ENCODE peak calls at places on chromosome 12, in eight cellular contexts. J is adipocyte, N is lung, S is body of pancreas, C is psoas muscle, O is breast epithelium, B is tibial nerve, F is heart left ventricle. I is an unnamed sample.

GRCh38 chr12:51246254-51246853 is 7.7 kb downstream of the DAZAP2 start:
- DNase-seq in F (peak; percentile 36), O (no peak), C (no peak), B (no peak), J (no peak), N (peak; percentile 43), S (no peak), I (peak; percentile 16)

GRCh38 chr12:131620520-131620919 is 90.4 kb upstream of the SFSWAP start:
- DNase-seq in B (no peak), N (no peak), C (no peak), F (no peak), O (no peak), S (no peak), J (no peak), I (no peak)

GRCh38 chr12:118467576-118467975 is 91.2 kb downstream of the SUDS3 start:
- DNase-seq in B (no peak), S (no peak), N (no peak), O (no peak), F (no peak), C (no peak), J (no peak), I (no peak)

GRCh38 chr12:52180971-52181628 is 10.7 kb downstream of the KRT80 start:
- DNase-seq in F (no peak), B (no peak), J (no peak), N (no peak), S (no peak), C (no peak), O (no peak), I (no peak)

GRCh38 chr12:57456145-57456700 is 1.1 kb downstream of the INHBE start:
- DNase-seq in J (peak; percentile 48), C (no peak), S (peak; percentile 67), O (no peak), B (no peak), F (no peak), N (no peak), I (no peak)

GRCh38 chr12:15852383-15852782 is 29.8 kb upstream of the STRAP start:
- DNase-seq in O (no peak), S (no peak), N (no peak), F (no peak), C (no peak), B (no peak), J (peak; percentile 48), I (no peak)

GRCh38 chr12:132611620-132612019 is 1.2 kb upstream of the LRCOL1 start:
- DNase-seq in S (no peak), N (no peak), B (no peak), F (no peak), J (no peak), C (no peak), O (no peak), I (no peak)

GRCh38 chr12:70443274-70443673 is 77.2 kb downstream of the KCNMB4 start:
- DNase-seq in B (no peak), F (no peak), C (no peak), J (peak; percentile 45), O (no peak), N (no peak), S (no peak), I (no peak)

GRCh38 chr12:56957229-56958052 is at the start of gene RDH16:
- DNase-seq in S (no peak), C (no peak), N (no peak), F (no peak), J (no peak), O (no peak), B (no peak), I (no peak)

GRCh38 chr12:8154526-8154925 is 2.3 kb upstream of the ZNF705A start:
- DNase-seq in B (no peak), S (no peak), N (no peak), C (no peak), O (no peak), F (no peak), J (no peak), I (no peak)

GRCh38 chr12:81779216-81779615 is 20.1 kb upstream of the PPFIA2 start:
- DNase-seq in C (no peak), O (no peak), F (no peak), N (no peak), S (no peak), J (no peak), B (no peak), I (no peak)

GRCh38 chr12:105348561-105348960 is 18.1 kb downstream of the C12orf75 start:
- DNase-seq in S (no peak), O (no peak), B (no peak), C (no peak), F (no peak), N (no peak), J (no peak), I (no peak)

GRCh38 chr12:11648514-11649412 is 711 bp upstream of the ETV6 start:
- DNase-seq in C (peak; percentile 75), F (peak; percentile 78), N (peak; percentile 73), B (peak; percentile 72), S (peak; percentile 75), O (peak; percentile 66), J (peak; percentile 91), I (peak; percentile 84)

GRCh38 chr12:94290353-94290752 is 142.0 kb downstream of the PLXNC1 start:
- DNase-seq in J (no peak), B (no peak), C (no peak), N (no peak), F (peak; percentile 33), O (no peak), S (no peak), I (no peak)

GRCh38 chr12:10690906-10691305 is 17.1 kb upstream of the STYK1 start:
- DNase-seq in C (no peak), O (no peak), F (no peak), J (peak; percentile 29), B (no peak), N (no peak), S (no peak), I (no peak)

DNA sequence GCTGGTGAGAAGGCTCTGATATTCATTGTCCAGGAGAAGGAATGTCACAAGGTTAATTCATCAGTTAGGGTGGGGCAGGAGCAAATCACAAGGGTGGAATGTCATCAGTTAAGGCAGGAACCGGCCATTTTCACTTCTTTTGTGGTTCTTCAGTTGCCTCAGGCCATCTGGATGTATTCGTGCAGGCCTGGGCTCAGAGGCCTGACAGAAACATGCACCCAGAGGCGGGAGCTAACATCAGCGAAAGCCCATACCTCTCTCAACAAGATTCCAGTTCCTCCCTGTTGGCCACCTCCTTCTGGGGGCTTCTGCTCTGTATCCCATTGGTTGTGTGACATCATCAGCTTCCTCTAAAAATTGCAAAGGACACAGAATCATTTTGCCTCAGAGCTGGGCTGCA is 134.3 kb downstream of the ZNF664 start:
- DNase-seq in O (no peak), B (no peak), C (no peak), F (no peak), N (no peak), J (no peak), S (no peak), I (no peak)
- H3K9me3 ChIP-seq in O (no peaks in the 10 kb centered on the region), B (no peaks in the 10 kb centered on the region), C (no peaks in the 10 kb centered on the region), F (no peaks in the 10 kb centered on the region), N (no peaks in the 10 kb centered on the region), J (peaks cover 2% of the 10 kb centered on the region), S (no peaks in the 10 kb centered on the region), I (no peaks in the 10 kb centered on the region)

GRCh38 chr12:1496162-1496925 is 98.0 kb downstream of the FBXL14 start:
- DNase-seq in F (no peak), S (peak; percentile 46), J (peak; percentile 45), C (no peak), B (no peak), N (no peak), O (no peak), I (no peak)
- H3K27me3 ChIP-seq in F (no peaks in the 10 kb centered on the region), S (no peaks in the 10 kb centered on the region), J (no peaks in the 10 kb centered on the region), C (no peaks in the 10 kb centered on the region), B (no peaks in the 10 kb centered on the region), N (no peaks in the 10 kb centered on the region), O (no peaks in the 10 kb centered on the region), I (no peaks in the 10 kb centered on the region)

GRCh38 chr12:34350092-34351041 is 328.1 kb downstream of the ALG10 start:
- DNase-seq in J (no peak), F (no peak), O (no peak), B (no peak), C (no peak), S (no peak), N (no peak), I (no peak)
- H3K9me3 ChIP-seq in J (no peaks in the 10 kb centered on the region), F (no peaks in the 10 kb centered on the region), O (peaks cover 99% of the 10 kb centered on the region), B (no peaks in the 10 kb centered on the region), C (no peaks in the 10 kb centered on the region), S (peaks cover 35% of the 10 kb centered on the region), N (peaks cover 72% of the 10 kb centered on the region), I (peaks cover 17% of the 10 kb centered on the region)

GRCh38 chr12:122789637-122790036 is 15.3 kb downstream of the CCDC62 start:
- DNase-seq in J (no peak), B (no peak), N (no peak), O (no peak), F (no peak), S (no peak), C (no peak), I (no peak)
- H3K27me3 ChIP-seq in J (no peaks in the 10 kb centered on the region), B (no peaks in the 10 kb centered on the region), N (no peaks in the 10 kb centered on the region), O (no peaks in the 10 kb centered on the region), F (no peaks in the 10 kb centered on the region), S (no peaks in the 10 kb centered on the region), C (no peaks in the 10 kb centered on the region), I (no peaks in the 10 kb centered on the region)

DNA sequence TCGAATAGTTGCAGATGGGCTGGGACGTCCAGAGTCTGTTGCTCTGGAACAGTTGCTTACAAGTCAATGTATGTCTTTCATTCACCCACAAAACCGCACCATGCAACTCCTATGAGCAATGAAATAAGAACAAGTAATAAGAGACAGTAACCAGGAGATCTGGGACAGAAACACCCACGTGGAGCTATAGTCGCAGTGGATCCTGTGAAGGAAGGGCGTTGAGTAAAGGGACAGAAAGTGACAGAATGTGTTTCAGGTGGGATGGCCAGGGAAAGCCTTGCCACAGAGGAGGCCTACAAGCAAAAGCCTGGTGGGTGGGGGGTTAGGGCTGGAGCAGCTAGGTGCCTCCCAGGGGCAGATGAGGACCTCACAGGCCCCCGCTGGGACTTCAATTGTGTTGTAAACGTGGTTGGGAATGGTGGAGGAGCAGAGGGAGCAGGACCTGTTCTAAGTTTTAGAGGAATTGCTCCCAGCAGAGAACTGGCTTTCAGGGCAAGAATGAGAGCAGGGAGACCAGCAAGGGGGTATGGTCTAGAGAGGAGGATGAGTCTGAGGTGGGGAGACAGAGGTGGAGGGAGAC is 86.7 kb upstream of the FZD10 start:
- DNase-seq in S (no peak), F (no peak), O (no peak), J (no peak), C (no peak), N (no peak), B (no peak), I (no peak)
- H3K9me3 ChIP-seq in S (no peaks in the 10 kb centered on the region), F (peaks cover 10% of the 10 kb centered on the region), O (no peaks in the 10 kb centered on the region), J (no peaks in the 10 kb centered on the region), C (no peaks in the 10 kb centered on the region), N (peaks cover 7% of the 10 kb centered on the region), B (no peaks in the 10 kb centered on the region), I (peaks cover 4% of the 10 kb centered on the region)

GRCh38 chr12:115572440-115572839 is 705.1 kb downstream of the MED13L start:
- DNase-seq in J (peak; percentile 49), F (no peak), S (no peak), B (no peak), C (no peak), O (no peak), N (no peak), I (no peak)
- H3K27me3 ChIP-seq in J (no peaks in the 10 kb centered on the region), F (no peaks in the 10 kb centered on the region), S (no peaks in the 10 kb centered on the region), B (no peaks in the 10 kb centered on the region), C (peaks cover 4% of the 10 kb centered on the region), O (no peaks in the 10 kb centered on the region), N (no peaks in the 10 kb centered on the region), I (peaks cover 2% of the 10 kb centered on the region)

I was measured in SJSA1.